ENCODE peak calls at places on chromosomes 6 and 20, in seven cellular contexts. One of them, this sample, is unnamed.
A peak's percentile ranks its signal among the peaks of the same experiment; 100 is the strongest.

GRCh38 chr6:88050140-88050818 is 2.6 kb downstream of the SPACA1 start:
- DNase-seq in fibroblast of gingiva: peak; percentile 38
- DNase-seq in GM06990: no peak
- DNase-seq in cardiac septum: no peak
- DNase-seq in CD8-positive, alpha-beta memory T cell: no peak
- DNase-seq in CD4-positive, CD25-positive, alpha-beta regulatory T cell: no peak
- DNase-seq in Calu3: no peak
- DNase-seq in this sample: no peak

GRCh38 chr6:41428995-41429417 is 93.6 kb downstream of the NCR2 start:
- DNase-seq in fibroblast of gingiva: no peak
- DNase-seq in GM06990: no peak
- DNase-seq in cardiac septum: no peak
- DNase-seq in CD8-positive, alpha-beta memory T cell: no peak
- DNase-seq in CD4-positive, CD25-positive, alpha-beta regulatory T cell: no peak
- DNase-seq in Calu3: peak; percentile 17
- DNase-seq in this sample: no peak

GRCh38 chr6:32941412-32941784 is 570 bp upstream of the HLA-DMB start:
- DNase-seq in fibroblast of gingiva: no peak
- DNase-seq in GM06990: peak; percentile 75
- DNase-seq in cardiac septum: no peak
- DNase-seq in CD8-positive, alpha-beta memory T cell: peak; percentile 55
- DNase-seq in CD4-positive, CD25-positive, alpha-beta regulatory T cell: peak; percentile 83
- DNase-seq in Calu3: no peak
- DNase-seq in this sample: no peak

GRCh38 chr20:830011-830521 is 3.4 kb upstream of the FAM110A start:
- DNase-seq in fibroblast of gingiva: peak; percentile 95
- DNase-seq in GM06990: no peak
- DNase-seq in cardiac septum: no peak
- DNase-seq in CD8-positive, alpha-beta memory T cell: no peak
- DNase-seq in CD4-positive, CD25-positive, alpha-beta regulatory T cell: no peak
- DNase-seq in Calu3: no peak
- DNase-seq in this sample: no peak

GRCh38 chr6:38150681-38151296 is 331.3 kb downstream of the ZFAND3 start:
- DNase-seq in fibroblast of gingiva: no peak
- DNase-seq in GM06990: no peak
- DNase-seq in cardiac septum: no peak
- DNase-seq in CD8-positive, alpha-beta memory T cell: no peak
- DNase-seq in CD4-positive, CD25-positive, alpha-beta regulatory T cell: no peak
- DNase-seq in Calu3: no peak
- DNase-seq in this sample: no peak

GRCh38 chr6:75285156-75285639 is 606 bp upstream of the TMEM30A start:
- DNase-seq in fibroblast of gingiva: no peak
- DNase-seq in GM06990: peak; percentile 50
- DNase-seq in cardiac septum: no peak
- DNase-seq in CD8-positive, alpha-beta memory T cell: no peak
- DNase-seq in CD4-positive, CD25-positive, alpha-beta regulatory T cell: no peak
- DNase-seq in Calu3: no peak
- DNase-seq in this sample: no peak

GRCh38 chr20:46218656-46219055 is 89.6 kb downstream of the CDH22 start:
- DNase-seq in fibroblast of gingiva: no peak
- DNase-seq in GM06990: no peak
- DNase-seq in cardiac septum: no peak
- DNase-seq in CD8-positive, alpha-beta memory T cell: no peak
- DNase-seq in CD4-positive, CD25-positive, alpha-beta regulatory T cell: no peak
- DNase-seq in Calu3: no peak
- DNase-seq in this sample: no peak

GRCh38 chr20:32282461-32282860 is 5.0 kb downstream of the KIF3B start:
- DNase-seq in fibroblast of gingiva: no peak
- DNase-seq in GM06990: no peak
- DNase-seq in cardiac septum: no peak
- DNase-seq in CD8-positive, alpha-beta memory T cell: no peak
- DNase-seq in CD4-positive, CD25-positive, alpha-beta regulatory T cell: no peak
- DNase-seq in Calu3: no peak
- DNase-seq in this sample: no peak

GRCh38 chr20:60264024-60264709 is 305.9 kb downstream of the CDH26 start:
- DNase-seq in fibroblast of gingiva: no peak
- DNase-seq in GM06990: no peak
- DNase-seq in cardiac septum: no peak
- DNase-seq in CD8-positive, alpha-beta memory T cell: no peak
- DNase-seq in CD4-positive, CD25-positive, alpha-beta regulatory T cell: no peak
- DNase-seq in Calu3: no peak
- DNase-seq in this sample: no peak

GRCh38 chr6:4349323-4349722 is 213.9 kb upstream of the ECI2 start:
- DNase-seq in fibroblast of gingiva: no peak
- DNase-seq in GM06990: no peak
- DNase-seq in cardiac septum: no peak
- DNase-seq in CD8-positive, alpha-beta memory T cell: no peak
- DNase-seq in CD4-positive, CD25-positive, alpha-beta regulatory T cell: no peak
- DNase-seq in Calu3: no peak
- DNase-seq in this sample: no peak

This sample was measured in mucosa of gallbladder.